ENCODE peak calls at places on chromosomes 4 and X, in four cellular contexts. A, X, G and Q are unnamed samples.
A peak's percentile ranks its signal among the peaks of the same experiment; 100 is the strongest.

GRCh38 chr4:31234494-31234893 is 514.3 kb downstream of the PCDH7 start:
- DNase-seq in G (no peak), X (no peak), A (no peak), Q (no peak)

GRCh38 chrX:56813318-56813837 is 84.3 kb downstream of the NBDY start:
- DNase-seq in X (no peak), A (no peak), G (no peak), Q (peak; percentile 19)

GRCh38 chr4:39591290-39591689 is 47.4 kb downstream of the SMIM14 start:
- DNase-seq in A (no peak), X (peak; percentile 59), G (no peak), Q (no peak)

GRCh38 chrX:16578218-16578617 is 71.7 kb upstream of the S100G start:
- DNase-seq in X (no peak), G (no peak), A (no peak), Q (no peak)

GRCh38 chr4:5747746-5748365 is 36.9 kb downstream of the EVC start:
- DNase-seq in A (no peak), X (no peak), G (no peak), Q (no peak)

GRCh38 chr4:8768357-8768999 is 103.2 kb downstream of the HMX1 start:
- DNase-seq in X (no peak), A (no peak), G (peak; percentile 14), Q (no peak)

GRCh38 chrX:74234829-74235228 is 69.2 kb upstream of the ZCCHC13 start:
- DNase-seq in X (no peak), G (no peak), A (no peak), Q (no peak)

GRCh38 chr4:88866862-88867550 is 169.4 kb upstream of the NAP1L5 start:
- DNase-seq in G (no peak), X (no peak), A (no peak), Q (no peak)

GRCh38 chrX:105823092-105823454 is 734 bp downstream of the NRK start:
- DNase-seq in G (peak; percentile 22), X (no peak), A (no peak), Q (no peak)

GRCh38 chrX:38817004-38817703 is 15.9 kb downstream of the MID1IP1 start:
- DNase-seq in A (peak; percentile 12), G (peak; percentile 60), X (peak; percentile 63), Q (no peak)

GRCh38 chr4:25862411-25863346 is at the start of gene SEL1L3:
- DNase-seq in A (peak; percentile 56), G (peak; percentile 86), X (peak; percentile 84), Q (peak; percentile 58)

GRCh38 chrX:97547873-97548578 is 664.3 kb downstream of the RPA4 start:
- DNase-seq in X (no peak), A (no peak), G (no peak), Q (no peak)

GRCh38 chrX:131762802-131763234 is 218.9 kb downstream of the OR13H1 start:
- DNase-seq in G (no peak), X (peak; percentile 74), A (no peak), Q (peak; percentile 78)

GRCh38 chr4:188958346-188958745 is 819.1 kb downstream of the TRIML1 start:
- DNase-seq in A (no peak), G (no peak), X (no peak), Q (no peak)

GRCh38 chr4:2867758-2868491 is 24.3 kb downstream of the ADD1 start:
- DNase-seq in X (no peak), G (no peak), A (peak; percentile 35), Q (no peak)

GRCh38 chrX:13693341-13693871 is 4.5 kb downstream of the RAB9A start:
- DNase-seq in A (no peak), G (no peak), X (no peak), Q (no peak)

GRCh38 chr4:134906404-134907023 is 704.9 kb upstream of the PABPC4L start:
- DNase-seq in A (peak; percentile 48), G (no peak), X (no peak), Q (no peak)

GRCh38 chr4:901192-901910 is 30.8 kb downstream of the GAK start:
- DNase-seq in A (no peak), G (peak; percentile 27), X (no peak), Q (no peak)

GRCh38 chrX:130110379-130111219 is at the start of gene ELF4:
- DNase-seq in G (peak; percentile 77), A (peak; percentile 20), X (peak; percentile 74), Q (peak; percentile 35)

GRCh38 chr4:4338632-4339031 is 48.3 kb upstream of the NSG1 start:
- DNase-seq in X (no peak), A (no peak), G (no peak), Q (no peak)

GRCh38 chrX:66731398-66731797 is 92.5 kb upstream of the EDA2R start:
- DNase-seq in X (no peak), G (no peak), A (peak; percentile 49), Q (peak; percentile 44)

GRCh38 chr4:17489123-17489522 is 22.8 kb downstream of the QDPR start:
- DNase-seq in X (no peak), A (no peak), G (no peak), Q (no peak)

GRCh38 chr4:80900908-80901307 is 129.6 kb upstream of the BMP3 start:
- DNase-seq in A (no peak), X (no peak), G (no peak), Q (no peak)

GRCh38 chr4:138110815-138111214 is 131.3 kb downstream of the SLC7A11 start:
- DNase-seq in X (no peak), G (no peak), A (no peak), Q (no peak)

GRCh38 chrX:545488-545887 is 85.1 kb upstream of the SHOX start:
- DNase-seq in X (no peak), A (no peak), G (no peak), Q (no peak)

GRCh38 chr4:59341506-59341905 is 1858.6 kb upstream of the ADGRL3 start:
- DNase-seq in G (no peak), X (no peak), A (no peak), Q (no peak)

GRCh38 chr4:38753021-38753806 is 29.6 kb downstream of the TLR10 start:
- DNase-seq in A (peak; percentile 96), G (peak; percentile 70), X (peak; percentile 67), Q (no peak)

GRCh38 chrX:142204522-142205433 is at the start of gene MAGEC2:
- DNase-seq in X (no peak), G (no peak), A (no peak), Q (no peak)

GRCh38 chr4:156781852-156782251 is 189.7 kb downstream of the PDGFC start:
- DNase-seq in X (no peak), G (no peak), A (no peak), Q (no peak)

GRCh38 chr4:165537028-165537648 is 158.3 kb downstream of the CPE start:
- DNase-seq in A (peak; percentile 62), X (no peak), G (no peak), Q (peak; percentile 12)

GRCh38 chr4:108143515-108143914 is 25.2 kb downstream of the LEF1 start:
- DNase-seq in X (no peak), G (no peak), A (no peak), Q (no peak)
- H3K4me1 ChIP-seq in X (no peaks in the 10 kb centered on the region), G (no peaks in the 10 kb centered on the region), A (peaks cover 71% of the 10 kb centered on the region), Q (peaks cover 98% of the 10 kb centered on the region)

DNA sequence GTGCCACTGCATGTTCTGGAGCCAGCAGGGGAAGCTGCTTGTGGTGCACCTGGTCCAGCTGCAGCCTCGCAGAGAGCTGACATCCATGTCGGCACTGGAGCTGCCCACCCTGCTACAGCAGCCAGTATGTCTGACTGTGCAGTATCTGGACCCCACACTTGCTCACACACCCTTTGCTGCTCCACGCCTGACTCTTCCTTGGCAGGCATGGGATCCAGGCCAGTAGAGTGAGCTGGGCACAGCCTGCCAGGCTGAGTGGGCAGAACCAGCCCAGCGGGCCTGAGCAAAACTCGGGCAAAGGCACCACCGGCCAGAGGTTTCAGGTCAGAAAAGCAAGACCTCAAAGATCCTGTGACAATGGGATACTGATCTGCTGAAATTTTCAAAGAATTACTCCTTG is 690.1 kb downstream of the STPG2 start:
- DNase-seq in X (no peak), A (no peak), G (no peak), Q (no peak)
- H3K9me3 ChIP-seq in X (no peaks in the 10 kb centered on the region), A (no peaks in the 10 kb centered on the region), G (peaks cover 2% of the 10 kb centered on the region), Q (peaks cover 4% of the 10 kb centered on the region)

GRCh38 chrX:54551801-54552200 is 21.8 kb downstream of the GNL3L start:
- DNase-seq in G (no peak), X (peak; percentile 35), A (no peak), Q (no peak)
- H3K4me1 ChIP-seq in G (no peaks in the 10 kb centered on the region), X (no peaks in the 10 kb centered on the region), A (no peaks in the 10 kb centered on the region), Q (no peaks in the 10 kb centered on the region)

DNA sequence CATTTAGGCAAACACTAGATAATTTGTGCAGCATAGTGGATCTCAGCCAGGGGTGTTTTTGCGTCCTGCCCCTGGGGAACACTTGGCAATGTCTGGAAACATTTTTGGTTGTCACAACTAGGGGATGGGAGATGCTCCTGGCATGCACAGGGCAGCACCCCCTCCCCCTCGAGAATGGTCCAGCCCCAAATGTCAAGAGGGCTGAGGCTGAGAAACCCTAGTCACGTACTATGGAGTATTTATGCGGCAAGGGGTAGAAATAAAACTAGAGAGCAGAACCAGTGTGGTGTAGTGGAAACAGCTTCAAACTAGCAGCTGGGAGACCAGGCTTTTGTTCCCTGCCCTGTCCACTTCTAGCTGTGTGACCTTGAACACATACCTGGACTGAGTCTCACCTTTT is 38.2 kb upstream of the CLCN4 start:
- DNase-seq in X (no peak), A (no peak), G (no peak), Q (no peak)
- H3K9me3 ChIP-seq in X (no peaks in the 10 kb centered on the region), A (no peaks in the 10 kb centered on the region), G (no peaks in the 10 kb centered on the region), Q (no peaks in the 10 kb centered on the region)

GRCh38 chr4:23876418-23877089 is 13.3 kb downstream of the PPARGC1A start:
- DNase-seq in X (no peak), G (no peak), A (no peak), Q (no peak)

GRCh38 chr4:23878235-23878861 is 11.5 kb downstream of the PPARGC1A start:
- DNase-seq in G (no peak), X (no peak), A (no peak), Q (no peak)

GRCh38 chr4:23877758-23878229 is 12.1 kb downstream of the PPARGC1A start:
- DNase-seq in G (peak; percentile 51), A (no peak), X (peak; percentile 76), Q (no peak)

GRCh38 chr4:23881052-23881501 is 8.8 kb downstream of the PPARGC1A start:
- DNase-seq in A (no peak), X (no peak), G (no peak), Q (no peak)

DNA sequence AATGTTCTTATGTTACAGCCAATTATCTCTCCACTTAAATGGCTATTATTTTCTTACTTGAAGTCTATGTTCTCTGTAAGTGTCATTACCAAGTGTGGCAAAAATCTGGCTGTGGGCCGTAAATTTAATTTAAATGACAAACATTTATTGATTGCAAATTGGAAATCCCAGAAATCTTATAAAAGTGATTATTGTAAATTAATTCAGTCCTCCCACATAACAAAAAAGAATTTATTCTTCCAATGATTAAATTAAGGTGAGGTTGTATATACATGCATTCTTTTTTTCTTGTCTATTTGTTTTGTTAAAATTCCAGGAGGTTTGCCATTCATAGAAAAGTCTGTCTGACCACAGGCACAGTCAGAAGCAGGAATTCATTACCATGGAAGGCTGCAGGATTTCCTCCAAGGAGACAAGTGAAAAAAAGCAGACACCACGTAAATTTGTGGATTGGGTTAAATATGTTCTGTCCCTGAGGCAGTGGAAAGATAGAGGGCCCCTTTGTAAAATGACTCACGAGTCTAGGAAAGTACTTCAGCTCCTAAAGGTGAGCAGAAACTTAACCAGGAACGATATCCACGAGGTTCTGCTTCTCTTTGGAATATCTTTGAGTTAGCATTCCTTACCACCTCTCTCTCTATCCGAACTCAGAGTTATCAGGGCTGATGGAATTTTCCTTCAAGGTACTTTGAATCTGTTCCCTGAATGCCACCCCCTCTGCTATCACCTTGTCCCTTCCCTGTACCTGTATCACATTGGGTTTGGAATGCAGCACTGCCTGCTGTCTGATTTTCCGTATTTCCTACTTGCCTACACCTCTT is 10.7 kb downstream of the PPARGC1A start:
- DNase-seq in G (no peak), X (no peak), A (peak; percentile 73), Q (no peak)
- H3K4me1 ChIP-seq in G (peaks cover 24% of the 10 kb centered on the region), X (no peaks in the 10 kb centered on the region), A (peaks cover 87% of the 10 kb centered on the region), Q (no peaks in the 10 kb centered on the region)